ENCODE peak calls at places on chromosomes 13 and 19, in four cellular contexts. U is OCI-LY7; B is activated CD4-positive, alpha-beta memory T cell treated with anti-CD3 and anti-CD28 coated beads, Interleukin-2, amount 10 ng/mL, durations not matched to agents 7 days and 5 days; L is kidney tubule cell. W is an unnamed sample.

GRCh38 chr19:42469311-42470239 is 26.8 kb upstream of the CXCL17 start:
- DNase-seq in B (peak; percentile 26), L (peak; percentile 41), U (peak; percentile 69), W (no peak)

GRCh38 chr13:36815069-36815468 is 4.0 kb upstream of the RFXAP start:
- DNase-seq in L (peak; percentile 12), U (peak; percentile 45), B (no peak), W (peak; percentile 59)

GRCh38 chr13:73741111-73741510 is 393.1 kb downstream of the KLF12 start:
- DNase-seq in U (no peak), L (no peak), B (no peak), W (no peak)

GRCh38 chr13:66344770-66345367 is 885.3 kb downstream of the PCDH9 start:
- DNase-seq in L (no peak), B (no peak), U (no peak), W (no peak)

GRCh38 chr13:75271851-75272250 is 210.1 kb downstream of the TBC1D4 start:
- DNase-seq in L (no peak), U (no peak), B (no peak), W (no peak)

GRCh38 chr13:85724554-85725432 is 74.4 kb downstream of the SLITRK6 start:
- DNase-seq in L (no peak), U (no peak), B (no peak), W (peak; percentile 48)

GRCh38 chr13:33116321-33117010 is 100.2 kb downstream of the KL start:
- DNase-seq in U (no peak), L (no peak), B (no peak), W (peak; percentile 39)

GRCh38 chr19:54341295-54341694 is 2.3 kb upstream of the LILRA4 start:
- DNase-seq in B (no peak), U (no peak), L (no peak), W (no peak)

GRCh38 chr19:18795540-18795939 is 4.4 kb upstream of the COMP start:
- DNase-seq in B (no peak), L (no peak), U (no peak), W (no peak)

GRCh38 chr13:31236211-31236786 is 36.5 kb downstream of the B3GLCT start:
- DNase-seq in L (peak; percentile 56), U (peak; percentile 84), B (no peak), W (peak; percentile 75)

GRCh38 chr13:112723771-112724170 is 33.9 kb downstream of the ATP11A start:
- DNase-seq in B (no peak), L (no peak), U (no peak), W (no peak)

GRCh38 chr13:50594276-50594970 is 249.1 kb downstream of the DLEU7 start:
- DNase-seq in U (peak; percentile 98), L (no peak), B (peak; percentile 17), W (no peak)

GRCh38 chr13:108435393-108436149 is 166.1 kb downstream of the TNFSF13B start:
- DNase-seq in L (no peak), U (no peak), B (no peak), W (no peak)

GRCh38 chr19:2309734-2310362 is 1.9 kb upstream of the LINGO3 start:
- DNase-seq in L (peak; percentile 58), U (no peak), B (no peak), W (peak; percentile 72)

GRCh38 chr19:48239582-48240141 is 16.1 kb downstream of the CARD8 start:
- DNase-seq in L (peak; percentile 36), U (no peak), B (no peak), W (no peak)

GRCh38 chr13:29196409-29197074 is 376.4 kb downstream of the MTUS2 start:
- DNase-seq in U (peak; percentile 4), B (no peak), L (no peak), W (no peak)

GRCh38 chr13:30421093-30422055 is 919 bp upstream of the UBE2L5 start:
- DNase-seq in L (peak; percentile 81), B (peak; percentile 52), U (peak; percentile 71), W (peak; percentile 86)

GRCh38 chr19:7554990-7555864 is 19.7 kb downstream of the PNPLA6 start:
- DNase-seq in U (peak; percentile 24), L (no peak), B (peak; percentile 26), W (peak; percentile 25)

GRCh38 chr13:70255406-70255991 is 147.2 kb upstream of the KLHL1 start:
- DNase-seq in U (no peak), B (no peak), L (no peak), W (no peak)

GRCh38 chr13:97388385-97388784 is 45.6 kb upstream of the RAP2A start:
- DNase-seq in L (no peak), B (no peak), U (peak; percentile 2), W (no peak)

GRCh38 chr19:28886708-28887107 is 326.2 kb downstream of the UQCRFS1 start:
- DNase-seq in B (no peak), L (no peak), U (no peak), W (no peak)

GRCh38 chr19:366951-367350 is 22.4 kb upstream of the MIER2 start:
- DNase-seq in B (no peak), L (no peak), U (no peak), W (no peak)

GRCh38 chr13:50085063-50085462 is 69.8 kb downstream of the KCNRG start:
- DNase-seq in L (peak; percentile 53), B (no peak), U (peak; percentile 42), W (peak; percentile 65)

GRCh38 chr13:101417043-101417406 is 717 bp upstream of the NALCN start:
- DNase-seq in B (no peak), L (peak; percentile 55), U (no peak), W (no peak)

GRCh38 chr19:33290956-33291622 is 11.2 kb downstream of the CEBPA start:
- DNase-seq in B (no peak), L (peak; percentile 89), U (no peak), W (no peak)

W was measured in DMS53.